ENCODE peak calls at places on chromosomes 1 and 21, in four cellular contexts. R is DMS153, U is neuronal stem cell, K is HS-5. D is an unnamed sample.

GRCh38 chr1:154483941-154484803 is 17.8 kb upstream of the TDRD10 start:
- DNase-seq in R (peak; percentile 19), U (no peak), K (peak; percentile 33), D (no peak)

GRCh38 chr1:26915204-26915842 is 1.5 kb upstream of the NR0B2 start:
- DNase-seq in R (peak; percentile 29), U (no peak), K (no peak), D (peak; percentile 64)

GRCh38 chr1:24426738-24427468 is 11.3 kb downstream of the NIPAL3 start:
- DNase-seq in R (no peak), U (no peak), K (no peak), D (no peak)

GRCh38 chr21:37225440-37225839 is 41.7 kb downstream of the VPS26C start:
- DNase-seq in R (no peak), U (no peak), K (no peak), D (no peak)

GRCh38 chr1:22751124-22751531 is 40.5 kb downstream of the EPHB2 start:
- DNase-seq in R (peak; percentile 71), U (no peak), K (no peak), D (peak; percentile 60)

GRCh38 chr1:7408771-7409150 is 362.3 kb upstream of the VAMP3 start:
- DNase-seq in R (no peak), U (no peak), K (no peak), D (no peak)

GRCh38 chr1:78377356-78377928 is 113.3 kb upstream of the PTGFR start:
- DNase-seq in R (no peak), U (no peak), K (no peak), D (peak; percentile 23)

GRCh38 chr1:36884029-36884701 is 150.2 kb downstream of the GRIK3 start:
- DNase-seq in R (no peak), U (no peak), K (no peak), D (peak; percentile 100)

GRCh38 chr1:228332797-228333738 is 73.6 kb downstream of the TRIM11 start:
- DNase-seq in R (no peak), U (no peak), K (no peak), D (no peak)

GRCh38 chr1:112359961-112360767 is 35.9 kb upstream of the CTTNBP2NL start:
- DNase-seq in R (no peak), U (peak; percentile 38), K (no peak), D (no peak)

GRCh38 chr1:26132128-26132824 is 20.7 kb downstream of the PDIK1L start:
- DNase-seq in R (no peak), U (no peak), K (no peak), D (no peak)

GRCh38 chr1:225845633-225846259 is 35.8 kb downstream of the EPHX1 start:
- DNase-seq in R (peak; percentile 70), U (peak; percentile 65), K (no peak), D (peak; percentile 35)

GRCh38 chr1:116375165-116375883 is 2.3 kb downstream of the ATP1A1 start:
- DNase-seq in R (no peak), U (no peak), K (no peak), D (peak; percentile 37)

GRCh38 chr1:216502528-216503162 is 79.4 kb upstream of the USH2A start:
- DNase-seq in R (peak; percentile 86), U (peak; percentile 11), K (no peak), D (no peak)

D was measured in NCI-H510A treated with DMSO at 0.1 percent for 48 hours.